ENCODE peak calls at places on chromosome 19, in eight cellular contexts. L is GM13977, R is pancreas, H is GM23338, E is AG04450, W is heart left ventricle, U is mucosa of descending colon, I is BJ. B is an unnamed sample.

GRCh38 chr19:38090561-38090960 is 133.5 kb downstream of the DPF1 start:
- DNase-seq in L (no peak), R (no peak), H (no peak), E (no peak), W (peak; percentile 64), U (no peak), I (no peak), B (no peak)

GRCh38 chr19:39196320-39196719 is 444 bp upstream of the NCCRP1 start:
- DNase-seq in L (no peak), R (no peak), H (no peak), E (no peak), W (no peak), U (no peak), I (no peak), B (no peak)

GRCh38 chr19:51573331-51573730 is 2.2 kb downstream of the ZNF175 start:
- DNase-seq in L (no peak), R (no peak), H (no peak), E (no peak), W (no peak), U (no peak), I (no peak), B (no peak)

GRCh38 chr19:52659013-52659412 is 20.9 kb upstream of the ZNF83 start:
- DNase-seq in L (no peak), R (no peak), H (peak; percentile 49), E (no peak), W (no peak), U (no peak), I (no peak), B (no peak)

GRCh38 chr19:19185853-19186728 is 5.9 kb downstream of the BORCS8 start:
- DNase-seq in L (no peak), R (no peak), H (peak; percentile 97), E (no peak), W (no peak), U (peak; percentile 54), I (no peak), B (no peak)

GRCh38 chr19:57812201-57812600 is 2.5 kb downstream of the ZNF552 start:
- DNase-seq in L (peak; percentile 62), R (no peak), H (no peak), E (no peak), W (no peak), U (no peak), I (no peak), B (no peak)

GRCh38 chr19:2464389-2464788 is 7.6 kb upstream of the LMNB2 start:
- DNase-seq in L (no peak), R (no peak), H (no peak), E (no peak), W (no peak), U (no peak), I (no peak), B (no peak)

GRCh38 chr19:7743425-7743841 is 3.9 kb downstream of the CD209 start:
- DNase-seq in L (peak; percentile 87), R (no peak), H (no peak), E (no peak), W (no peak), U (no peak), I (no peak), B (no peak)

GRCh38 chr19:10384580-10384979 is 4.2 kb upstream of the TYK2 start:
- DNase-seq in L (no peak), R (no peak), H (peak; percentile 52), E (no peak), W (no peak), U (no peak), I (no peak), B (no peak)

GRCh38 chr19:42242071-42242511 is 311 bp downstream of the GSK3A start:
- DNase-seq in L (no peak), R (no peak), H (no peak), E (no peak), W (no peak), U (no peak), I (no peak), B (no peak)

GRCh38 chr19:42242512-42243409 is at the start of gene GSK3A:
- DNase-seq in L (peak; percentile 93), R (peak; percentile 96), H (peak; percentile 99), E (peak; percentile 99), W (peak; percentile 99), U (peak; percentile 98), I (peak; percentile 98), B (peak; percentile 99)

GRCh38 chr19:42246143-42246868 is 3.9 kb upstream of the GSK3A start:
- DNase-seq in L (no peak), R (peak; percentile 78), H (peak; percentile 88), E (peak; percentile 59), W (peak; percentile 86), U (peak; percentile 73), I (no peak), B (peak; percentile 92)

GRCh38 chr19:42246869-42247630 is 4.6 kb upstream of the GSK3A start:
- DNase-seq in L (no peak), R (no peak), H (no peak), E (no peak), W (peak; percentile 48), U (no peak), I (no peak), B (no peak)

GRCh38 chr19:42244452-42245220 is 2.2 kb upstream of the GSK3A start:
- DNase-seq in L (peak; percentile 92), R (peak; percentile 93), H (peak; percentile 97), E (peak; percentile 85), W (peak; percentile 95), U (peak; percentile 94), I (peak; percentile 67), B (peak; percentile 95)
- TF ChIP-seq CTCF in L (peak; percentile 60), R (no peak), H (peak; percentile 70), E (peak; percentile 71), W (peak; percentile 48), U (peak; percentile 54), I (peak; percentile 74), B (peak; percentile 72)

DNA sequence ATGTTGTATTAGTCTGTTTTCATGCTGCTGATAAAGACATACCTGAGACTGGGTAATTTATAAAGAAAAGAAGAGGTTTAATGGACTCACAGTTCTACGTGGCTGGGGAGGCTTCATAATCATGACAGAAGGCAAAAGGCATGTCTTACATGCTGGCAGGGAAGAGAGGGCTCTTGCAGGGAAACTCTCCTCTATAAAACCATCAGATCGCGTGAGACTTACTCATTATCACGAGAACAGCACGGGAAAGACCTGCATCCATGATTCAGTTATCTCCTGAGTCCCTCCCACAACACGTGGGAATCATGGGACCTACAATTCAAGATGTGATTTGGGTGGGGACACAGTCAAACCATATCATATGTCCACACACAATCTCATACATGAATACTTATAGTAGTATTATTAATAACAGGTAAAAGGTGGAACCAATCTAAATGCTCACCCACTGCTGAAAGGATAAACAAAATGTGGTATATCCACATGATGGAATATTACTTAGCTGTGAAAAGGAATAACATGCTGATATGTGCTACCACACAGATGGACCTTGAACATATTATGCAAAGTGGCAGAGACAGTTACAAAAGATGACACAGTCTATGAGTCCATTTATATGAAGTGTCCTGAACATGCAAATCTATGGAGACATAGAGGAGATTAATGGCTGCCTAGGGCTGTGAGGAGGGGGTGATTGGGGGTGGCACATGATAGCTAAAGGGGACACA is 20.9 kb upstream of the CEBPA start:
- DNase-seq in L (no peak), R (no peak), H (no peak), E (no peak), W (no peak), U (no peak), I (no peak), B (no peak)
- TF ChIP-seq CTCF in L (no peak), R (no peak), H (no peak), E (no peak), W (no peak), U (no peak), I (no peak), B (no peak)

DNA sequence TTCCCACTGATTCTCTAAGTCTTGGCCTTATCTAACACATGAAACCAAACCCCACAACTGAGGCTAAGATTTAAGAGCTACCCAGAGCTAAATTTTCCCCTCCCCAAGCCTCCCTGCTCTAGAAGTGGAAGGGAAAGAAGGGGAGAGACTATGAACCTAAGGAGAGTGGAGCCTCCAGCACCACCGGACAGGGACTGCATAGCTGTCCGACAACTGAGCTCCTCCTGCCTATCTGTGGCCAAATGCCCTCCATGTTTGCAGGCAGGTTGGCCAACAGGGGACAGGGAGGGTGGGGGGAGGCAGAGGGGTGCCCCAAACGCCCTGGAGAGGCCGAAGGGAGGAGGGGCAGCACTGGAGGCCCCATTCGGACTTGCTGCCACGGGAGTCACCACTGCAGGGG is 6.0 kb upstream of the NAPA start:
- DNase-seq in L (no peak), R (no peak), H (no peak), E (no peak), W (no peak), U (no peak), I (no peak), B (no peak)
- TF ChIP-seq CTCF in L (no peak), R (no peak), H (no peak), E (no peak), W (no peak), U (no peak), I (no peak), B (no peak)

GRCh38 chr19:4206818-4207484 is 22.4 kb upstream of the EBI3 start:
- DNase-seq in L (no peak), R (no peak), H (peak; percentile 45), E (no peak), W (no peak), U (no peak), I (no peak), B (no peak)
- TF ChIP-seq CTCF in L (peak; percentile 35), R (no peak), H (peak; percentile 35), E (peak; percentile 55), W (no peak), U (no peak), I (peak; percentile 37), B (peak; percentile 44)

GRCh38 chr19:43380771-43381386 is 27.4 kb downstream of the CD177 start:
- DNase-seq in L (peak; percentile 22), R (no peak), H (no peak), E (no peak), W (no peak), U (no peak), I (no peak), B (no peak)
- TF ChIP-seq CTCF in L (no peak), R (no peak), H (no peak), E (no peak), W (no peak), U (no peak), I (no peak), B (no peak)

B was measured in osteocyte.